ENCODE peak calls at places on chromosome 10, in five cellular contexts. V is NCI-H1092 treated with DMSO at 0.1 percent for 48 hours, Z is BE2C, G is GF-D8, W is mucosa of gallbladder. I is an unnamed sample.

GRCh38 chr10:44930904-44931620 is 19.9 kb downstream of the TMEM72 start:
- DNase-seq in V (no peak), Z (no peak), G (no peak), W (no peak), I (no peak)

GRCh38 chr10:121448768-121449456 is 149.3 kb downstream of the FGFR2 start:
- DNase-seq in V (no peak), Z (no peak), G (no peak), W (no peak), I (peak; percentile 28)

GRCh38 chr10:133224861-133225366 is 5.1 kb upstream of the UTF1 start:
- DNase-seq in V (no peak), Z (no peak), G (no peak), W (no peak), I (peak; percentile 81)

GRCh38 chr10:24552346-24553016 is 171.2 kb downstream of the ARHGAP21 start:
- DNase-seq in V (no peak), Z (peak; percentile 32), G (no peak), W (peak; percentile 72), I (peak; percentile 62)

GRCh38 chr10:78815702-78816334 is 252.9 kb upstream of the ZMIZ1 start:
- DNase-seq in V (no peak), Z (no peak), G (no peak), W (no peak), I (no peak)

GRCh38 chr10:7153750-7154149 is 257.1 kb downstream of the SFMBT2 start:
- DNase-seq in V (no peak), Z (no peak), G (no peak), W (no peak), I (no peak)

GRCh38 chr10:44398747-44399477 is 14.0 kb upstream of the CXCL12 start:
- DNase-seq in V (no peak), Z (no peak), G (no peak), W (no peak), I (no peak)

GRCh38 chr10:28790146-28790545 is 112.8 kb downstream of the BAMBI start:
- DNase-seq in V (peak; percentile 62), Z (no peak), G (no peak), W (no peak), I (no peak)

GRCh38 chr10:113052076-113052830 is 102.2 kb downstream of the TCF7L2 start:
- DNase-seq in V (no peak), Z (no peak), G (no peak), W (no peak), I (no peak)

GRCh38 chr10:128125416-128125943 is 743 bp downstream of the MKI67 start:
- DNase-seq in V (no peak), Z (no peak), G (no peak), W (no peak), I (no peak)

GRCh38 chr10:2760736-2761135 is 306.6 kb upstream of the PFKP start:
- DNase-seq in V (no peak), Z (no peak), G (no peak), W (no peak), I (peak; percentile 79)

GRCh38 chr10:106436123-106436740 is 728.3 kb downstream of the SORCS1 start:
- DNase-seq in V (no peak), Z (no peak), G (no peak), W (no peak), I (no peak)

GRCh38 chr10:67487906-67488619 is 207.9 kb downstream of the CTNNA3 start:
- DNase-seq in V (no peak), Z (no peak), G (no peak), W (no peak), I (no peak)

GRCh38 chr10:110843031-110843430 is 28.7 kb upstream of the PDCD4 start:
- DNase-seq in V (no peak), Z (no peak), G (peak; percentile 48), W (no peak), I (no peak)

GRCh38 chr10:101229275-101230184 is at the start of gene LBX1:
- DNase-seq in V (peak; percentile 22), Z (no peak), G (no peak), W (no peak), I (no peak)

GRCh38 chr10:35739998-35740397 is 97.9 kb upstream of the FZD8 start:
- DNase-seq in V (no peak), Z (no peak), G (no peak), W (no peak), I (no peak)

GRCh38 chr10:46282460-46283216 is 4.2 kb upstream of the ANTXRL start:
- DNase-seq in V (no peak), Z (peak; percentile 84), G (peak; percentile 2), W (peak; percentile 87), I (peak; percentile 91)

GRCh38 chr10:132716691-132717490 is 69.1 kb downstream of the NKX6-2 start:
- DNase-seq in V (no peak), Z (peak; percentile 8), G (no peak), W (no peak), I (no peak)

GRCh38 chr10:119120413-119120867 is 16.5 kb downstream of the DENND10 start:
- DNase-seq in V (no peak), Z (no peak), G (no peak), W (no peak), I (no peak)